ENCODE peak calls at places on chromosomes 7 and 10, in nine cellular contexts. One of them, this sample, is unnamed.

GRCh38 chr10:132227851-132228390 is 41.2 kb downstream of the DPYSL4 start:
- DNase-seq in transverse colon: no peak
- DNase-seq in lower leg skin: no peak
- DNase-seq in GM10248: no peak
- DNase-seq in CD8-positive, alpha-beta T cell: no peak
- DNase-seq in AG09319: no peak
- DNase-seq in H9: no peak
- DNase-seq in nephron progenitor cell: no peak
- DNase-seq in endothelial cell: no peak
- DNase-seq in this sample: no peak

GRCh38 chr10:117790177-117790576 is 247.6 kb downstream of the EMX2 start:
- DNase-seq in endothelial cell: no peak
- DNase-seq in AG09319: no peak
- DNase-seq in lower leg skin: no peak
- DNase-seq in nephron progenitor cell: no peak
- DNase-seq in GM10248: no peak
- DNase-seq in CD8-positive, alpha-beta T cell: no peak
- DNase-seq in H9: no peak
- DNase-seq in transverse colon: no peak
- DNase-seq in this sample: no peak

GRCh38 chr10:4475796-4476195 is 350.2 kb upstream of the AKR1E2 start:
- DNase-seq in endothelial cell: no peak
- DNase-seq in AG09319: no peak
- DNase-seq in nephron progenitor cell: peak; percentile 11
- DNase-seq in lower leg skin: no peak
- DNase-seq in GM10248: no peak
- DNase-seq in transverse colon: no peak
- DNase-seq in CD8-positive, alpha-beta T cell: no peak
- DNase-seq in H9: no peak
- DNase-seq in this sample: no peak

GRCh38 chr10:61284222-61284890 is 168.8 kb downstream of the TMEM26 start:
- DNase-seq in AG09319: no peak
- DNase-seq in nephron progenitor cell: peak; percentile 15
- DNase-seq in H9: no peak
- DNase-seq in lower leg skin: no peak
- DNase-seq in transverse colon: no peak
- DNase-seq in endothelial cell: no peak
- DNase-seq in CD8-positive, alpha-beta T cell: no peak
- DNase-seq in GM10248: peak; percentile 9
- DNase-seq in this sample: peak; percentile 16

GRCh38 chr10:22475527-22475856 is 130.2 kb downstream of the SPAG6 start:
- DNase-seq in lower leg skin: no peak
- DNase-seq in AG09319: no peak
- DNase-seq in endothelial cell: no peak
- DNase-seq in nephron progenitor cell: no peak
- DNase-seq in CD8-positive, alpha-beta T cell: no peak
- DNase-seq in GM10248: no peak
- DNase-seq in transverse colon: no peak
- DNase-seq in H9: no peak
- DNase-seq in this sample: no peak

GRCh38 chr10:78570633-78571032 is 498.1 kb upstream of the ZMIZ1 start:
- DNase-seq in CD8-positive, alpha-beta T cell: no peak
- DNase-seq in transverse colon: no peak
- DNase-seq in endothelial cell: no peak
- DNase-seq in lower leg skin: no peak
- DNase-seq in nephron progenitor cell: no peak
- DNase-seq in AG09319: no peak
- DNase-seq in GM10248: no peak
- DNase-seq in H9: no peak
- DNase-seq in this sample: no peak

GRCh38 chr10:35172574-35172973 is 45.9 kb downstream of the CREM start:
- DNase-seq in lower leg skin: peak; percentile 39
- DNase-seq in transverse colon: no peak
- DNase-seq in nephron progenitor cell: no peak
- DNase-seq in AG09319: no peak
- DNase-seq in CD8-positive, alpha-beta T cell: no peak
- DNase-seq in endothelial cell: no peak
- DNase-seq in GM10248: no peak
- DNase-seq in H9: no peak
- DNase-seq in this sample: no peak

GRCh38 chr10:72375173-72375572 is 20.5 kb upstream of the DNAJB12 start:
- DNase-seq in H9: no peak
- DNase-seq in lower leg skin: no peak
- DNase-seq in endothelial cell: no peak
- DNase-seq in AG09319: no peak
- DNase-seq in nephron progenitor cell: no peak
- DNase-seq in CD8-positive, alpha-beta T cell: no peak
- DNase-seq in transverse colon: no peak
- DNase-seq in GM10248: no peak
- DNase-seq in this sample: no peak

GRCh38 chr10:119393019-119393418 is 149.5 kb downstream of the RGS10 start:
- DNase-seq in AG09319: no peak
- DNase-seq in nephron progenitor cell: no peak
- DNase-seq in GM10248: no peak
- DNase-seq in H9: no peak
- DNase-seq in lower leg skin: no peak
- DNase-seq in transverse colon: no peak
- DNase-seq in CD8-positive, alpha-beta T cell: no peak
- DNase-seq in endothelial cell: no peak
- DNase-seq in this sample: no peak

GRCh38 chr10:119391430-119392313 is 150.8 kb downstream of the RGS10 start:
- DNase-seq in nephron progenitor cell: no peak
- DNase-seq in endothelial cell: no peak
- DNase-seq in AG09319: no peak
- DNase-seq in GM10248: no peak
- DNase-seq in CD8-positive, alpha-beta T cell: no peak
- DNase-seq in H9: no peak
- DNase-seq in transverse colon: no peak
- DNase-seq in lower leg skin: no peak
- DNase-seq in this sample: no peak

GRCh38 chr10:119394657-119395286 is 147.7 kb downstream of the RGS10 start:
- DNase-seq in GM10248: no peak
- DNase-seq in nephron progenitor cell: no peak
- DNase-seq in lower leg skin: no peak
- DNase-seq in CD8-positive, alpha-beta T cell: no peak
- DNase-seq in endothelial cell: no peak
- DNase-seq in AG09319: no peak
- DNase-seq in transverse colon: no peak
- DNase-seq in H9: no peak
- DNase-seq in this sample: no peak

GRCh38 chr10:119393845-119394244 is 148.7 kb downstream of the RGS10 start:
- DNase-seq in GM10248: no peak
- DNase-seq in transverse colon: no peak
- DNase-seq in AG09319: no peak
- DNase-seq in endothelial cell: no peak
- DNase-seq in lower leg skin: no peak
- DNase-seq in CD8-positive, alpha-beta T cell: no peak
- DNase-seq in nephron progenitor cell: no peak
- DNase-seq in H9: no peak
- DNase-seq in this sample: no peak

DNA sequence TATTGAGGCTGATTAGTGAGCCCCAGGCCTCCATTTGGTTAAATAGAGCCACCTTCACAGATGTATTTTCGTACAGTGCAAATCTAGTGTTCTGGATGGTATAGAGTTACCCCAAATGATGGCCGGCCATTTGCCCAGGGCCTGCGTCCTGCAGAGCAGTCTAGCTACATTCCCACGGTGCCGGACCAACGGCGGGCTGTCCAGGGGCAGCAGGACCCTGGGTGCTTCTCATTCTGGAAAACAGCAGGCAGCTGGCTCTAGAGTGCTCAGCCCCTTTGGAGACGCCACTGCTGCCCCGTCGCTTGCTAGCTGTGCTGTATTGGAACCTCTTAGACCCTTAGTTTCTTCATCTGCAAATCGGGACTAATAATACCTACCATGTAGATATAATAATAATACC is 149.1 kb downstream of the RGS10 start:
- DNase-seq in CD8-positive, alpha-beta T cell: no peak
- DNase-seq in AG09319: no peak
- DNase-seq in endothelial cell: no peak
- DNase-seq in GM10248: no peak
- DNase-seq in nephron progenitor cell: no peak
- DNase-seq in transverse colon: no peak
- DNase-seq in H9: no peak
- DNase-seq in lower leg skin: no peak
- DNase-seq in this sample: no peak
- TF ChIP-seq CTCF in CD8-positive, alpha-beta T cell: no peak
- TF ChIP-seq CTCF in AG09319: no peak
- TF ChIP-seq CTCF in endothelial cell: no peak
- TF ChIP-seq CTCF in GM10248: no peak
- TF ChIP-seq CTCF in nephron progenitor cell: no peak
- TF ChIP-seq CTCF in transverse colon: no peak
- TF ChIP-seq CTCF in H9: no peak
- TF ChIP-seq CTCF in lower leg skin: no peak
- TF ChIP-seq CTCF in this sample: no peak

DNA sequence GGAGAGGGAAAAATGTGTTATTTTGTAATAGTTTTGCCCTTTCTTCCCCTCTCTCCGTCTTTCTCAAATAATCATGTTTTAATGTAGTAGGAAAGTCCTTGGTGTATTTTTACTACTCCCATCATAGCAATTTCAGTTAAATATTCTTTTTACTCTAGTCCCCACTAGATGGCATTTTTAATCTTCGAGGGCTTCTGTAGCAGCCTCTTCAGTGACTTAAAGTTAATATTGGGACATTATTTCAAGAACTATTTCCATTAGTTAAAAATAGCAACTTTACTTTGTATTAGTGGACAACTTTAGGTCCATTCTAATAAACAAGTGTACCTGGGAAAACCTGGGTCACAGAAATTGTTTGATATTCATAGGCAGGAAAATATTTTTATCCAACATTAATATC is 23.0 kb downstream of the EDRF1 start:
- DNase-seq in transverse colon: no peak
- DNase-seq in lower leg skin: no peak
- DNase-seq in CD8-positive, alpha-beta T cell: no peak
- DNase-seq in AG09319: no peak
- DNase-seq in GM10248: no peak
- DNase-seq in nephron progenitor cell: no peak
- DNase-seq in H9: no peak
- DNase-seq in endothelial cell: no peak
- DNase-seq in this sample: no peak
- TF ChIP-seq CTCF in transverse colon: no peak
- TF ChIP-seq CTCF in lower leg skin: no peak
- TF ChIP-seq CTCF in CD8-positive, alpha-beta T cell: no peak
- TF ChIP-seq CTCF in AG09319: no peak
- TF ChIP-seq CTCF in GM10248: no peak
- TF ChIP-seq CTCF in nephron progenitor cell: no peak
- TF ChIP-seq CTCF in H9: no peak
- TF ChIP-seq CTCF in endothelial cell: peak; percentile 11
- TF ChIP-seq CTCF in this sample: no peak

GRCh38 chr10:24989867-24990266 is 26.1 kb downstream of the ENKUR start:
- DNase-seq in nephron progenitor cell: no peak
- DNase-seq in GM10248: no peak
- DNase-seq in AG09319: no peak
- DNase-seq in H9: no peak
- DNase-seq in CD8-positive, alpha-beta T cell: no peak
- DNase-seq in lower leg skin: no peak
- DNase-seq in endothelial cell: no peak
- DNase-seq in transverse colon: no peak
- DNase-seq in this sample: no peak
- TF ChIP-seq CTCF in nephron progenitor cell: no peak
- TF ChIP-seq CTCF in GM10248: no peak
- TF ChIP-seq CTCF in AG09319: peak; percentile 8
- TF ChIP-seq CTCF in H9: no peak
- TF ChIP-seq CTCF in CD8-positive, alpha-beta T cell: no peak
- TF ChIP-seq CTCF in lower leg skin: no peak
- TF ChIP-seq CTCF in endothelial cell: no peak
- TF ChIP-seq CTCF in transverse colon: no peak
- TF ChIP-seq CTCF in this sample: no peak

GRCh38 chr10:110861930-110862677 is 9.6 kb upstream of the PDCD4 start:
- DNase-seq in nephron progenitor cell: no peak
- DNase-seq in lower leg skin: peak; percentile 75
- DNase-seq in AG09319: no peak
- DNase-seq in endothelial cell: no peak
- DNase-seq in transverse colon: no peak
- DNase-seq in GM10248: no peak
- DNase-seq in H9: no peak
- DNase-seq in CD8-positive, alpha-beta T cell: no peak
- DNase-seq in this sample: no peak
- TF ChIP-seq CTCF in nephron progenitor cell: no peak
- TF ChIP-seq CTCF in lower leg skin: no peak
- TF ChIP-seq CTCF in AG09319: no peak
- TF ChIP-seq CTCF in endothelial cell: no peak
- TF ChIP-seq CTCF in transverse colon: no peak
- TF ChIP-seq CTCF in GM10248: no peak
- TF ChIP-seq CTCF in H9: no peak
- TF ChIP-seq CTCF in CD8-positive, alpha-beta T cell: no peak
- TF ChIP-seq CTCF in this sample: no peak

DNA sequence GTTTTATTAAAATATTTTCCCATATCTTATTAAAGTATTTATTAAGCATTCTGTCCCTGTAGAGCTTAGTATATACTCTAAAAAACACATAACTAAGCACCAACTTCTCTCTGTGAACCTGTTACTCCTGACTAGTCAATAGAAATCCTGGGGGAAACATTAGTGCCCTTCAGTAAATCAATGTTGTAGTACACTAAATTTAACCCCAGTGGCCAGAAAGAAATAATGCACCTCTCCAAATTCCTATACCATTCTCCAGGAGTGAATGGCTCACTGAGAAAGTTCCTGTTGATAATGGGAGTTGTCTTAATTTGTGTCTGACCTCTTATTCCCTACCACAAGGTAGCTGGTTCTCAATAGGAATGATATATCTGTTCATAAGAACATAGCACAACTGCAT is 188.2 kb downstream of the SEMA3D start:
- DNase-seq in AG09319: no peak
- DNase-seq in endothelial cell: no peak
- DNase-seq in lower leg skin: no peak
- DNase-seq in GM10248: no peak
- DNase-seq in nephron progenitor cell: no peak
- DNase-seq in CD8-positive, alpha-beta T cell: no peak
- DNase-seq in H9: no peak
- DNase-seq in transverse colon: no peak
- DNase-seq in this sample: no peak
- TF ChIP-seq CTCF in AG09319: no peak
- TF ChIP-seq CTCF in endothelial cell: no peak
- TF ChIP-seq CTCF in lower leg skin: no peak
- TF ChIP-seq CTCF in GM10248: no peak
- TF ChIP-seq CTCF in nephron progenitor cell: peak; percentile 16
- TF ChIP-seq CTCF in CD8-positive, alpha-beta T cell: no peak
- TF ChIP-seq CTCF in H9: peak; percentile 51
- TF ChIP-seq CTCF in transverse colon: no peak
- TF ChIP-seq CTCF in this sample: no peak